ENCODE peak calls at places on chromosomes 1 and 21, in four cellular contexts. One of them, this sample, is unnamed.

GRCh38 chr1:58447891-58448290 is 98.6 kb downstream of the OMA1 start:
- DNase-seq in A549: no peak
- DNase-seq in HepG2: no peak
- DNase-seq in IMR-90: no peak
- DNase-seq in this sample: no peak

GRCh38 chr1:115164940-115165718 is 75.8 kb upstream of the TSPAN2 start:
- DNase-seq in HepG2: no peak
- DNase-seq in A549: no peak
- DNase-seq in IMR-90: no peak
- DNase-seq in this sample: no peak

GRCh38 chr1:227370463-227371254 is 52.4 kb upstream of the CDC42BPA start:
- DNase-seq in HepG2: no peak
- DNase-seq in IMR-90: peak; percentile 18
- DNase-seq in A549: no peak
- DNase-seq in this sample: no peak

GRCh38 chr1:41608242-41608641 is 123.8 kb upstream of the EDN2 start:
- DNase-seq in IMR-90: peak; percentile 34
- DNase-seq in HepG2: no peak
- DNase-seq in A549: no peak
- DNase-seq in this sample: no peak

GRCh38 chr21:46459356-46460112 is 843 bp downstream of the DIP2A start:
- DNase-seq in IMR-90: peak; percentile 35
- DNase-seq in A549: no peak
- DNase-seq in HepG2: no peak
- DNase-seq in this sample: no peak

GRCh38 chr1:182484531-182485257 is 34.7 kb downstream of the RGSL1 start:
- DNase-seq in HepG2: no peak
- DNase-seq in IMR-90: no peak
- DNase-seq in A549: peak; percentile 11
- DNase-seq in this sample: peak; percentile 16

GRCh38 chr1:188154196-188154595 is 1325.4 kb downstream of the PLA2G4A start:
- DNase-seq in HepG2: no peak
- DNase-seq in A549: no peak
- DNase-seq in IMR-90: no peak
- DNase-seq in this sample: no peak

GRCh38 chr21:37001446-37001845 is 5.1 kb upstream of the RIPPLY3 start:
- DNase-seq in IMR-90: no peak
- DNase-seq in A549: no peak
- DNase-seq in HepG2: no peak
- DNase-seq in this sample: no peak

GRCh38 chr1:169143351-169143750 is 36.9 kb downstream of the ATP1B1 start:
- DNase-seq in HepG2: no peak
- DNase-seq in A549: no peak
- DNase-seq in IMR-90: no peak
- DNase-seq in this sample: no peak

GRCh38 chr1:52403566-52404115 is 582 bp downstream of the ORC1 start:
- DNase-seq in IMR-90: peak; percentile 84
- DNase-seq in HepG2: peak; percentile 45
- DNase-seq in A549: peak; percentile 74
- DNase-seq in this sample: peak; percentile 55

GRCh38 chr1:91724231-91724630 is 161.7 kb downstream of the TGFBR3 start:
- DNase-seq in HepG2: no peak
- DNase-seq in A549: no peak
- DNase-seq in IMR-90: no peak
- DNase-seq in this sample: no peak

GRCh38 chr1:172326171-172326570 is 94.3 kb upstream of the C1orf105 start:
- DNase-seq in HepG2: no peak
- DNase-seq in IMR-90: peak; percentile 35
- DNase-seq in A549: no peak
- DNase-seq in this sample: no peak

GRCh38 chr1:248790456-248790855 is 34.9 kb upstream of the LYPD8 start:
- DNase-seq in IMR-90: no peak
- DNase-seq in A549: no peak
- DNase-seq in HepG2: no peak
- DNase-seq in this sample: no peak

GRCh38 chr1:56948403-56949023 is 17.3 kb downstream of the C8B start:
- DNase-seq in A549: no peak
- DNase-seq in IMR-90: peak; percentile 6
- DNase-seq in HepG2: no peak
- DNase-seq in this sample: no peak

GRCh38 chr1:150267896-150268295 is 920 bp downstream of the APH1A start:
- DNase-seq in IMR-90: no peak
- DNase-seq in HepG2: no peak
- DNase-seq in A549: no peak
- DNase-seq in this sample: no peak

GRCh38 chr1:228723287-228723686 is 12.0 kb upstream of the RHOU start:
- DNase-seq in HepG2: no peak
- DNase-seq in A549: no peak
- DNase-seq in IMR-90: no peak
- DNase-seq in this sample: no peak

GRCh38 chr1:155171836-155172731 is 1.0 kb downstream of the KRTCAP2 start:
- DNase-seq in IMR-90: no peak
- DNase-seq in A549: no peak
- DNase-seq in HepG2: no peak
- DNase-seq in this sample: no peak

GRCh38 chr1:88943221-88943620 is 49.2 kb downstream of the KYAT3 start:
- DNase-seq in A549: no peak
- DNase-seq in HepG2: no peak
- DNase-seq in IMR-90: peak; percentile 47
- DNase-seq in this sample: no peak

GRCh38 chr1:109365642-109366204 is 32.0 kb downstream of the SORT1 start:
- DNase-seq in A549: no peak
- DNase-seq in IMR-90: no peak
- DNase-seq in HepG2: peak; percentile 77
- DNase-seq in this sample: no peak

GRCh38 chr1:109371271-109371739 is 26.4 kb downstream of the SORT1 start:
- DNase-seq in A549: no peak
- DNase-seq in IMR-90: peak; percentile 65
- DNase-seq in HepG2: no peak
- DNase-seq in this sample: no peak

GRCh38 chr1:109370712-109371270 is 26.9 kb downstream of the SORT1 start:
- DNase-seq in HepG2: peak; percentile 84
- DNase-seq in A549: no peak
- DNase-seq in IMR-90: peak; percentile 97
- DNase-seq in this sample: no peak

GRCh38 chr1:109369167-109369746 is 28.5 kb downstream of the SORT1 start:
- DNase-seq in HepG2: no peak
- DNase-seq in IMR-90: peak; percentile 66
- DNase-seq in A549: no peak
- DNase-seq in this sample: no peak

DNA sequence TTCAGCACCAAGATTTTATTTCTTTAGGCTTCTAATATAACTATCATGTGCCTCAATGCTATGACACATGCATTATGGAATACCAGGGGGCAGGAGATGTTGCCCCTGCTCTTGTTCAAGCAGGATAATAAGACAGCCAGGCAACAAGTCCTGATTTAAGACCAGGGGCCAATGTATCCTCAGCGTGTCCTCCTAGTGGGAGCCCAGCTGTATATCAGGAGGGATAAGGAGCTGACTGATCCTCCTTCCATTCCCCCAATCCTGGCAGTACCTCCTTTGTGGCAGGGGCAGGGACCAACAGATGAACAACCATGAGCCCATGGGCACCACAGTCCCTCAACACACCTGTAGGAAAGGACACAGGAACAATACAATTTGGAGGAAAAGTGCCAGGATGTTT is 29.3 kb downstream of the SORT1 start:
- DNase-seq in A549: no peak
- DNase-seq in IMR-90: no peak
- DNase-seq in HepG2: no peak
- DNase-seq in this sample: no peak
- TF ChIP-seq POLR2A in A549: no peak
- TF ChIP-seq POLR2A in IMR-90: no peak
- TF ChIP-seq POLR2A in HepG2: no peak
- TF ChIP-seq POLR2A in this sample: no peak

DNA sequence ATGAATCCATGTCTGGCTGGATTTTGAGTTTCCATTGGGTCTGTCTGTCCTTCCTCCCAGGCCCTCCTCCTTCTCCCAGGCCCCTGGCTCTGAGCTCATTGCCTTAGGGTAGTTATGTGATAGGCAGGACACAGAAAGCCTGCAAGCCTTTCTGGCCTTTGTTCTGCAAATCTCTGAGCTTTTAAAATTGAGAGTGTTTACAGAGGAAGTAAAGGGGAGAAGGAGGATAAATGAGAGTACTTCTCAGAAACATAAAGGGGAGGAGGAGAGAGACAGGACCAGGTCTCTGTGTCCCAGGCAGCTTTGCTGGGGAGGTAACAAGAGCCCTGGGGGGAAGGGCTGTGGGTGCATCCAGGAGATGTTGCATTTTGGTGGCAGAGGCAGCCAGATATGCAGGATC is 126.7 kb downstream of the FOXD2 start:
- DNase-seq in A549: no peak
- DNase-seq in HepG2: no peak
- DNase-seq in IMR-90: no peak
- DNase-seq in this sample: no peak
- TF ChIP-seq RAD21 in A549: no peak
- TF ChIP-seq RAD21 in HepG2: no peak
- TF ChIP-seq RAD21 in IMR-90: no peak
- TF ChIP-seq RAD21 in this sample: no peak

GRCh38 chr1:28147264-28148094 is 29.0 kb downstream of the PTAFR start:
- DNase-seq in HepG2: no peak
- DNase-seq in A549: no peak
- DNase-seq in IMR-90: no peak
- DNase-seq in this sample: no peak

GRCh38 chr1:28143496-28144202 is 32.8 kb downstream of the PTAFR start:
- DNase-seq in A549: no peak
- DNase-seq in HepG2: no peak
- DNase-seq in IMR-90: no peak
- DNase-seq in this sample: no peak

GRCh38 chr1:28145728-28146127 is 30.8 kb downstream of the PTAFR start:
- DNase-seq in A549: no peak
- DNase-seq in HepG2: no peak
- DNase-seq in IMR-90: no peak
- DNase-seq in this sample: no peak

GRCh38 chr1:28141685-28142084 is 34.8 kb downstream of the PTAFR start:
- DNase-seq in HepG2: no peak
- DNase-seq in IMR-90: no peak
- DNase-seq in A549: no peak
- DNase-seq in this sample: no peak

DNA sequence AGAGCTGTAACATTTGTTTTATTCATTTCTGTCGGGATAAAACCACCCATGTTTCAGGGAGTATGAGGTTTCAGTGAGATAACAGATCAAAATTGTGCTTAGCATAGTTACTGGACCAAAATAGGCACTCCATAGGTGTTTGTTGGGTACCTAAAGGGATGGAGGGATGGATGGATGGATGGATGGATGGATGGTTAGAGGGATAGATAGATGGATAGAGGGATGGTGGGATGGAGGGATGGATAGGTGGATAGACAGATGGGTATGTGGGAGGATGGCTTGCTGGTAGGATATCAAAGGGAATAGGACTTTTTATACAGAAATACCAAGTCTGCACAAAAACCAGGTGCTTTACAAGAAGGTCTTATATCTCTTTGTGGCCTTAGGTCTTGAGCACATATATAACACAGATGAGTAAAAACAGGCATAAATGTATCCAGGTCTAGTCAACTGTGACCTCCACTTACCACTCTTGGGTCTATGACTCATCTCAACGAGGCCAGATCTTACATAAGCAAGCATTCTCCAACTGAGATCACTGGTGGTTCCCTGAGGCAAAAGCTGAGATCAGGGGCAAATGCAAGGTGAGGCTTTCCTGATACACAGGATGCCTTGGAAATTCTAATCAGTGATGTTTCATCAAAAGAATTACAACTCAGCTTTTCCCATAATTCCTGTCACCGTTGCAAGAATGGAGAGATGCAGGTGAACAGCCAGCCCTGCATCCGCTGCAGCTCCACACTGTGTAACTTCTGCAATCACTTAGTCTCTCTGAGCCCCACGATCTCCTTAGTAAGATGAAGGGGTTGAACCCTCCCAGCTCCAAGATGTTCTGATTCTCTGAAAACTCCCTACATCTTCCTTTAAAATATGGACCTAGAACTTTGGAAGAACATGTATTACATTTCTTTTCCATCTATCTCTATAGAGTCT is 32.0 kb downstream of the PTAFR start:
- DNase-seq in IMR-90: peak; percentile 80
- DNase-seq in A549: peak; percentile 49
- DNase-seq in HepG2: peak; percentile 20
- DNase-seq in this sample: no peak
- TF ChIP-seq POLR2A in IMR-90: no peak
- TF ChIP-seq POLR2A in A549: no peak
- TF ChIP-seq POLR2A in HepG2: no peak
- TF ChIP-seq POLR2A in this sample: no peak

GRCh38 chr21:31218830-31219608 is 125.0 kb downstream of the TIAM1 start:
- DNase-seq in HepG2: no peak
- DNase-seq in IMR-90: peak; percentile 29
- DNase-seq in A549: no peak
- DNase-seq in this sample: peak; percentile 22
- TF ChIP-seq RAD21 in HepG2: no peak
- TF ChIP-seq RAD21 in IMR-90: no peak
- TF ChIP-seq RAD21 in A549: no peak
- TF ChIP-seq RAD21 in this sample: no peak

GRCh38 chr21:33401617-33401967 is 1.6 kb upstream of the IFNGR2 start:
- DNase-seq in A549: no peak
- DNase-seq in IMR-90: no peak
- DNase-seq in HepG2: no peak
- DNase-seq in this sample: no peak

GRCh38 chr21:33403128-33403785 is at the start of gene IFNGR2:
- DNase-seq in HepG2: no peak
- DNase-seq in A549: no peak
- DNase-seq in IMR-90: no peak
- DNase-seq in this sample: no peak

GRCh38 chr21:33402011-33402979 is 918 bp upstream of the IFNGR2 start:
- DNase-seq in IMR-90: peak; percentile 71
- DNase-seq in HepG2: no peak
- DNase-seq in A549: no peak
- DNase-seq in this sample: no peak

GRCh38 chr21:33406493-33406892 is 3.3 kb downstream of the IFNGR2 start:
- DNase-seq in A549: no peak
- DNase-seq in HepG2: no peak
- DNase-seq in IMR-90: no peak
- DNase-seq in this sample: no peak

GRCh38 chr21:33403786-33404571 is 766 bp downstream of the IFNGR2 start:
- DNase-seq in HepG2: peak; percentile 26
- DNase-seq in IMR-90: peak; percentile 49
- DNase-seq in A549: no peak
- DNase-seq in this sample: no peak
- TF ChIP-seq POLR2A in HepG2: peak; percentile 48
- TF ChIP-seq POLR2A in IMR-90: peak; percentile 52
- TF ChIP-seq POLR2A in A549: no peak
- TF ChIP-seq POLR2A in this sample: no peak

DNA sequence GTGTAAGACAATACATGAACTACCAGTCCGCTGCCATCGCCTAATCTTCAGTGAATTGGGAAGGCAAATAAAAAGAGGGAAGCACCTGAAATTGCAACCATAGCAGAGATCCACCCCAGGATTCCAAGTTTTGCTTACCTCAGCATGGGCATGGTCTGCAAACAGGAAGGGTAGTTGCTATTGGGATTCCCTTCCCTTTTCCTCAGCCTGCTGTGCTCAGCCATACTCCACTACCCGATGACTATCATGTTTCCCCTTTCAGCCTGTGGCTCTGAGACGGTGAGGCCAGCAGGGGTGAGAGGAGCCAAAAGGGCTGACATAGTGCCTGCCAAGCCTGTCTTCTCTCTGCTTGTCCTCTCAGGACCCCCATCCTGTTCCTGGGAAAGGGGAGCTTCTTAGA is 64.2 kb downstream of the GPR137B start:
- DNase-seq in IMR-90: no peak
- DNase-seq in A549: no peak
- DNase-seq in HepG2: no peak
- DNase-seq in this sample: no peak
- TF ChIP-seq RAD21 in IMR-90: no peak
- TF ChIP-seq RAD21 in A549: no peak
- TF ChIP-seq RAD21 in HepG2: no peak
- TF ChIP-seq RAD21 in this sample: no peak

This sample was measured in HCT116.